ENCODE peak calls at places on chromosomes 16 and 17, in eight cellular contexts. One of them, this sample, is unnamed.

GRCh38 chr17:58491510-58492045 is 3.4 kb upstream of the HSF5 start:
- DNase-seq in Panc1: no peak
- DNase-seq in A549: no peak
- DNase-seq in T-helper 2 cell: no peak
- DNase-seq in astrocyte of the cerebellum: no peak
- DNase-seq in HCT116: no peak
- DNase-seq in H54: no peak
- DNase-seq in hypothalamus: no peak
- DNase-seq in this sample: no peak

GRCh38 chr16:84795338-84796053 is 24.3 kb upstream of the CRISPLD2 start:
- DNase-seq in A549: no peak
- DNase-seq in T-helper 2 cell: no peak
- DNase-seq in H54: peak; percentile 85
- DNase-seq in hypothalamus: no peak
- DNase-seq in Panc1: no peak
- DNase-seq in HCT116: no peak
- DNase-seq in astrocyte of the cerebellum: no peak
- DNase-seq in this sample: peak; percentile 64

GRCh38 chr17:10737786-10738185 is 8.0 kb upstream of the TMEM220 start:
- DNase-seq in T-helper 2 cell: no peak
- DNase-seq in hypothalamus: no peak
- DNase-seq in astrocyte of the cerebellum: no peak
- DNase-seq in H54: no peak
- DNase-seq in Panc1: no peak
- DNase-seq in A549: no peak
- DNase-seq in HCT116: no peak
- DNase-seq in this sample: no peak

GRCh38 chr17:78069695-78070094 is 58.9 kb downstream of the TMC6 start:
- DNase-seq in H54: no peak
- DNase-seq in T-helper 2 cell: no peak
- DNase-seq in hypothalamus: no peak
- DNase-seq in HCT116: no peak
- DNase-seq in A549: no peak
- DNase-seq in Panc1: no peak
- DNase-seq in astrocyte of the cerebellum: no peak
- DNase-seq in this sample: no peak

GRCh38 chr16:69465083-69465721 is 40.8 kb downstream of the CYB5B start:
- DNase-seq in hypothalamus: no peak
- DNase-seq in T-helper 2 cell: no peak
- DNase-seq in astrocyte of the cerebellum: peak; percentile 15
- DNase-seq in HCT116: no peak
- DNase-seq in H54: no peak
- DNase-seq in A549: no peak
- DNase-seq in Panc1: no peak
- DNase-seq in this sample: no peak

GRCh38 chr16:23527961-23528634 is 17.8 kb upstream of the GGA2 start:
- DNase-seq in Panc1: no peak
- DNase-seq in hypothalamus: no peak
- DNase-seq in T-helper 2 cell: no peak
- DNase-seq in A549: no peak
- DNase-seq in H54: no peak
- DNase-seq in astrocyte of the cerebellum: no peak
- DNase-seq in HCT116: no peak
- DNase-seq in this sample: no peak

GRCh38 chr17:80765241-80766022 is 220.8 kb downstream of the RPTOR start:
- DNase-seq in HCT116: no peak
- DNase-seq in A549: no peak
- DNase-seq in Panc1: no peak
- DNase-seq in T-helper 2 cell: no peak
- DNase-seq in hypothalamus: no peak
- DNase-seq in astrocyte of the cerebellum: no peak
- DNase-seq in H54: no peak
- DNase-seq in this sample: no peak

GRCh38 chr17:81058263-81058871 is 23.4 kb downstream of the BAIAP2 start:
- DNase-seq in Panc1: no peak
- DNase-seq in T-helper 2 cell: no peak
- DNase-seq in H54: no peak
- DNase-seq in hypothalamus: no peak
- DNase-seq in astrocyte of the cerebellum: no peak
- DNase-seq in HCT116: no peak
- DNase-seq in A549: no peak
- DNase-seq in this sample: no peak

GRCh38 chr16:49009204-49009603 is 272.4 kb downstream of the CBLN1 start:
- DNase-seq in hypothalamus: no peak
- DNase-seq in T-helper 2 cell: no peak
- DNase-seq in H54: no peak
- DNase-seq in HCT116: no peak
- DNase-seq in Panc1: no peak
- DNase-seq in A549: no peak
- DNase-seq in astrocyte of the cerebellum: no peak
- DNase-seq in this sample: no peak